ENCODE peak calls at places on chromosomes 16 and 17, in six cellular contexts. V, J, B, F, A and R are unnamed samples.

GRCh38 chr16:27720731-27721547 is 171.0 kb downstream of the KATNIP start:
- DNase-seq in V (no peak), J (no peak), B (no peak), F (peak), A (peak), R (no peak)

GRCh38 chr17:76735006-76735405 is 2.1 kb downstream of the SRSF2 start:
- DNase-seq in V (no peak), J (peak), B (no peak), F (no peak), A (peak), R (peak)

GRCh38 chr17:57296231-57296630 is 39.9 kb downstream of the MSI2 start:
- DNase-seq in V (no peak), J (no peak), B (no peak), F (no peak), A (no peak), R (no peak)

GRCh38 chr16:81457326-81458133 is 12.9 kb downstream of the CMIP start:
- DNase-seq in V (no peak), J (peak), B (peak), F (no peak), A (no peak), R (peak)

GRCh38 chr17:74603746-74604145 is 11.7 kb upstream of the CD300LD start:
- DNase-seq in V (no peak), J (no peak), B (no peak), F (no peak), A (no peak), R (no peak)

GRCh38 chr17:1041746-1042145 is 44.8 kb downstream of the TIMM22 start:
- DNase-seq in V (no peak), J (no peak), B (no peak), F (no peak), A (no peak), R (no peak)

GRCh38 chr16:10868089-10868488 is 8.9 kb upstream of the CIITA start:
- DNase-seq in V (no peak), J (no peak), B (no peak), F (peak), A (no peak), R (no peak)

GRCh38 chr17:7213895-7214299 is 5.7 kb downstream of the DLG4 start:
- DNase-seq in V (peak), J (peak), B (no peak), F (no peak), A (peak), R (peak)

GRCh38 chr17:7560172-7561027 is 1.3 kb upstream of the SENP3 start:
- DNase-seq in V (peak), J (peak), B (no peak), F (peak), A (peak), R (peak)

GRCh38 chr16:85524365-85524629 is 88.8 kb upstream of the GSE1 start:
- DNase-seq in V (no peak), J (no peak), B (no peak), F (no peak), A (no peak), R (no peak)

GRCh38 chr16:48539485-48540221 is 70.3 kb downstream of the N4BP1 start:
- DNase-seq in V (no peak), J (no peak), B (no peak), F (no peak), A (no peak), R (no peak)

GRCh38 chr17:72413077-72414031 is 292.5 kb downstream of the SOX9 start:
- DNase-seq in V (peak), J (no peak), B (no peak), F (no peak), A (no peak), R (no peak)

GRCh38 chr17:47305302-47305923 is 18.3 kb upstream of the EFCAB13 start:
- DNase-seq in V (no peak), J (peak), B (peak), F (no peak), A (no peak), R (peak)

GRCh38 chr16:66677179-66677578 is 19.4 kb downstream of the CMTM4 start:
- DNase-seq in V (no peak), J (no peak), B (no peak), F (no peak), A (no peak), R (no peak)

GRCh38 chr17:43917348-43918025 is 10.2 kb upstream of the MPP2 start:
- DNase-seq in V (peak), J (peak), B (no peak), F (peak), A (peak), R (peak)

GRCh38 chr17:72219136-72219823 is 98.5 kb downstream of the SOX9 start:
- DNase-seq in V (no peak), J (no peak), B (no peak), F (no peak), A (no peak), R (no peak)

GRCh38 chr17:35432176-35433074 is at the start of gene SLFN12:
- DNase-seq in V (peak), J (peak), B (peak), F (no peak), A (peak), R (peak)

GRCh38 chr17:57985675-57985974 is 2.4 kb downstream of the VEZF1 start:
- DNase-seq in V (no peak), J (peak), B (no peak), F (no peak), A (no peak), R (peak)

GRCh38 chr16:84820771-84821170 is 986 bp downstream of the CRISPLD2 start:
- DNase-seq in V (no peak), J (peak), B (no peak), F (no peak), A (no peak), R (no peak)

DNA sequence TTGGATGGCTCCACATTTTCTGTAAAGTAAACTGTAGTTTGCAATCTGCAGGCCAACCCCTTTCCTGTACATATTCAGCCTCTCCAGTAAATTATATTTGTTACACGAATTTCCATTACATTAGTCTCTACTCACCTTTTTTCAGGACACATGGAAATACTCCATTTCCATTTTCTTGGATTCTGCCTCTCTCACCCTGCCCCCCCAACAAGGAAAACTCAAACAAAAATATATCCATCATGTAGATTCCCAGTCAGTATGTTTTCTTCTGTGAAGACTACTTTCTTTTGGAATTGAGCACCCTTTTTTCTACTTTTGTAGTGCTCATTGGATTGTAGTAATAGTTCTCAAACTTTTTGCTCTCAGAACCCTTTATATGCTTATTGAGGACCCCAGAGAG is 2.9 kb downstream of the PPM1D start:
- DNase-seq in V (no peak), J (no peak), B (no peak), F (no peak), A (no peak), R (no peak)
- H3K4me3 ChIP-seq in V (peak), J (peak), B (peak), F (peak), A (peak), R (peak)

DNA sequence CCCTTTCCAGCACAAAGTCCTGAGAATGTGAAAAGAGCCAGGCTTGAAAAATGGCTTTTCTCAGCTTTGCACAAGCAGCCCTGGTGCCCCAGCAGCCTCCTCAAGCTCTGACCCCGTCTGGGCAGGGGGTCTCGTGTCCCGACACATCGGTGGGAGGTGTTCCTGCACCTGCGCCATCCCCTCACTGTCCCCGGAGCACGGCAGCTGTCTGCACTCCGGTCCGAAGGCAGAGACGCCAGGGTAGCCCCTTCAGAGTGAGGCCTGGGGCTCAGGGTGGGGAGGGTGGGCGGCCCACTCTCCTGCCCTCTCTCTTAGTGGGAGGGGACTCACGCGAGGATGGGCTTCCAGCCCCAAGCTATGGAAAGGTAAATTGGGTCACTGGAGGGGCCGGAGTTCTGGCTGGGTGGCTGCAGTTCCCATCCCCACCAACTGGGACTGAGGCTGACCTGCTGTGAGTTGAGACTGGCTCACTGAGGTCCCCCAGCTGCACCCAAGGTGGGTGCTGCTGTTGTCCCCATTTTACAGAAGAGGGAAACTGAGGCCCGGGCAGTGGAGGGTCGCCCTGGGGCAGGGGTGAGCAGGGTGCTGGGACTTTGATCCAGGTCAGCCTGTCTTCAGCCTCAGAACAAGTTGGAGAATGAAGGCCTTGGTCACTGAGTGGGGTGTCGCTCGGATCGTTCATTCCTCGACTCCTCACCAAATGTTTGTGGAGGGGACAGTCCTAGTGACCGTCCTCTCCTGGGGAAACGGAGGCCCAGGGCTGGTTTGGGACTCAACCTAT is 2.3 kb upstream of the BAIAP3 start:
- DNase-seq in V (no peak), J (no peak), B (no peak), F (no peak), A (no peak), R (no peak)
- TF ChIP-seq CTCF in V (no peak), J (no peak), B (no peak), F (no peak), A (no peak), R (no peak)

GRCh38 chr17:81166033-81166472 is at the start of gene AATK:
- DNase-seq in V (no peak), J (no peak), B (no peak), F (no peak), A (no peak), R (no peak)
- H3K4me3 ChIP-seq in V (peak), J (no peak), B (no peak), F (peak), A (no peak), R (no peak)

GRCh38 chr17:41455236-41455635 is 11.9 kb downstream of the KRT32 start:
- DNase-seq in V (no peak), J (no peak), B (no peak), F (no peak), A (no peak), R (no peak)

GRCh38 chr17:41457656-41458055 is 9.5 kb downstream of the KRT32 start:
- DNase-seq in V (no peak), J (no peak), B (no peak), F (no peak), A (no peak), R (no peak)

GRCh38 chr17:41452276-41452675 is 11.5 kb upstream of the KRT38 start:
- DNase-seq in V (no peak), J (no peak), B (no peak), F (no peak), A (no peak), R (no peak)

GRCh38 chr17:41453069-41453468 is 12.3 kb upstream of the KRT38 start:
- DNase-seq in V (no peak), J (no peak), B (no peak), F (no peak), A (no peak), R (no peak)

GRCh38 chr17:41456206-41456605 is 11.0 kb downstream of the KRT32 start:
- DNase-seq in V (no peak), J (peak), B (no peak), F (no peak), A (no peak), R (no peak)
- TF ChIP-seq CTCF in V (no peak), J (no peak), B (peak), F (no peak), A (no peak), R (no peak)

DNA sequence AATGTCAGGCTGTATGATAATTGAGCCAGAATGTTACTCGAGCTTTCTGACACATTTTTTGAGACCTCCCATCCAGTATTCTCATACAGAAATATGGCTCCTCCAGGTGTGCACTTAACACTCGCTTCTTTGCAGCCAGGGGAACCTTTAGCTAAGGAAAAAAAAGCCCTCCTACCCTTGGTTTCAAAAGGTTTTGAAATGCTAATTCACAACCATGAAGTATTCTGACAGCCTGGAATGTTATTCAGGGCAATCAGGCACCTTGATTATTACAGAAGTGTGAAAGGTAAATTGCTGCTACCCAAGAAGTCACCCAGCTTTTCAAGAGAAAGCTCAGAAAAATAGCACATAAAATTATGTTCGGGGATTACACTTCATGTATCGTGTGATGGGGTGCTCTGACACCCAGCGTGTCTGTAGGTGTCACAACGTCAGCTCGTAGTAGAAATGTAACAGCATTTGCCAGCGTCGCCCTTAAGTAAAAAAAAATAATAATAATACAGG is 41.1 kb downstream of the NTN1 start:
- DNase-seq in V (no peak), J (no peak), B (no peak), F (no peak), A (no peak), R (no peak)
- H3K4me3 ChIP-seq in V (no peak), J (no peak), B (no peak), F (no peak), A (no peak), R (no peak)

DNA sequence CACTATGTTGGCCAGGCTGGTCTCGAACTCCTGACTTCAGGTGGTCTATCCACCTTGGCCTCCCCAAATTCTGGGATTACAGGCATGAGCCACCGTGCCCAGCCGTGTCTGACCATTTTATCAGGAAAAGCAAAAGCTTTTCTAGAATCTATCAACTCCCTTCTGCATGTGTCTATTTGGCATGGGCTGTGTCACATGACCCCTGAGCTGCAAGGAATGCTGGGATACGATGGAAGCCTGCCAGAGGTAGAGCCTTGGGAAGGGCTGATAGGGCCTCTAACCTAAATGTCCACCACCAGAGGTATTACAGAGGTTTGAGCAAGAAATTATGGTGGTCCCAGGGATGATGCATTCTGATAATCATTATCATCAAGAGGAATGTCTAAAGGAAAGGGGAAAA is 616.2 kb downstream of the WWOX start:
- DNase-seq in V (no peak), J (no peak), B (no peak), F (no peak), A (no peak), R (no peak)
- TF ChIP-seq CTCF in V (no peak), J (no peak), B (no peak), F (no peak), A (no peak), R (no peak)

GRCh38 chr16:12802661-12803060 is 1.0 kb downstream of the CPPED1 start:
- DNase-seq in V (no peak), J (no peak), B (no peak), F (no peak), A (no peak), R (no peak)

GRCh38 chr16:12802048-12802447 is 1.6 kb downstream of the CPPED1 start:
- DNase-seq in V (no peak), J (no peak), B (no peak), F (no peak), A (no peak), R (no peak)

GRCh38 chr16:12803203-12804093 is at the start of gene CPPED1:
- DNase-seq in V (peak), J (peak), B (peak), F (peak), A (peak), R (peak)

GRCh38 chr16:12800751-12801308 is 2.9 kb downstream of the CPPED1 start:
- DNase-seq in V (no peak), J (no peak), B (no peak), F (no peak), A (no peak), R (no peak)

GRCh38 chr16:12801511-12802042 is 2.1 kb downstream of the CPPED1 start:
- DNase-seq in V (no peak), J (peak), B (peak), F (no peak), A (peak), R (peak)
- H3K4me3 ChIP-seq in V (no peak), J (peak), B (peak), F (no peak), A (peak), R (no peak)

DNA sequence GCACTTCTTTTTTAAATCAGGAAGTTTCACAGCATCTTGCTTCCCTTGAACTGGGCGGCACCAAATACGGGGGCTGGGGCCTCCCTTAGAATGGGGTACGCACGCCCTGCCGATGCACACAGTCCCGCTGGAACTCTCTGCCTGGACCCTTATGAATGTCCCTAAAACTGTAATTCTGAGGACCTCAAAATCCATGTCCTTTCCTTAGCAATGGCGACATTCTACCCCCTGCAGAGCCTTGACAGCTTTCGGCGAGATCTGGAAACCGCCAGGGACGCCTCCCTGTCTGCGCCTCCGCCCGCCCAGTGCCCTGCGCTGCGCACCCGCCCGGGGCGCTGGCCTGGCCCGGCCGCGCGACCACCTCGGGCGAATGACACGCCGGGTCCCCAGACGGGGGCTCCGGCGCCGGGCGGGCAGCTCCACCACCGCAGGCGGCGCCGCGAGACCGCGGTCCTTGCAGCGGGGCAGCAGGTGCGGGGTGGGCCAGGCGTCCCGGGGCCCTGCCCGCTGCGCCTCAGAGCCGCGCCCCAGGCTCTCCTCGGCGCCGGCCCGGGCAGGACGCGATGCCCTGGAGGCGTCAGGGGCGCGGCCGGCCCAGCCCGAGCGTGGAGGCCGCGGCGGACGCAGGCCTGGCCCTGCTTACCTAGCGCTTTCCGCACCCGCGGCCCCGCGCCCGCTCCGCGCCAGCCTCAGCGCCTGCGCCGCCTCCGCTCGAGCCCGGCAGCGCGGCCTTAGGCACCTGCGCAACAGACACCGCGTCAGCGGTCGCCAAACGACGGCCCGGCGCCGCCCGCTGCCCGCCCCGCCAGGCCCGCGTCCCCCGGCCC is 548 bp downstream of the HAGH start:
- DNase-seq in V (peak), J (peak), B (no peak), F (peak), A (peak), R (no peak)
- TF ChIP-seq CTCF in V (no peak), J (no peak), B (no peak), F (no peak), A (peak), R (no peak)

GRCh38 chr17:79666111-79666510 is 55.3 kb upstream of the RBFOX3 start:
- DNase-seq in V (no peak), J (no peak), B (no peak), F (peak), A (no peak), R (no peak)

GRCh38 chr17:79667746-79668145 is 56.9 kb upstream of the RBFOX3 start:
- DNase-seq in V (no peak), J (no peak), B (no peak), F (peak), A (no peak), R (no peak)

GRCh38 chr17:79668344-79669250 is 57.7 kb upstream of the RBFOX3 start:
- DNase-seq in V (no peak), J (no peak), B (no peak), F (peak), A (no peak), R (no peak)

GRCh38 chr17:79667121-79667715 is 56.4 kb upstream of the RBFOX3 start:
- DNase-seq in V (no peak), J (no peak), B (no peak), F (peak), A (no peak), R (no peak)

DNA sequence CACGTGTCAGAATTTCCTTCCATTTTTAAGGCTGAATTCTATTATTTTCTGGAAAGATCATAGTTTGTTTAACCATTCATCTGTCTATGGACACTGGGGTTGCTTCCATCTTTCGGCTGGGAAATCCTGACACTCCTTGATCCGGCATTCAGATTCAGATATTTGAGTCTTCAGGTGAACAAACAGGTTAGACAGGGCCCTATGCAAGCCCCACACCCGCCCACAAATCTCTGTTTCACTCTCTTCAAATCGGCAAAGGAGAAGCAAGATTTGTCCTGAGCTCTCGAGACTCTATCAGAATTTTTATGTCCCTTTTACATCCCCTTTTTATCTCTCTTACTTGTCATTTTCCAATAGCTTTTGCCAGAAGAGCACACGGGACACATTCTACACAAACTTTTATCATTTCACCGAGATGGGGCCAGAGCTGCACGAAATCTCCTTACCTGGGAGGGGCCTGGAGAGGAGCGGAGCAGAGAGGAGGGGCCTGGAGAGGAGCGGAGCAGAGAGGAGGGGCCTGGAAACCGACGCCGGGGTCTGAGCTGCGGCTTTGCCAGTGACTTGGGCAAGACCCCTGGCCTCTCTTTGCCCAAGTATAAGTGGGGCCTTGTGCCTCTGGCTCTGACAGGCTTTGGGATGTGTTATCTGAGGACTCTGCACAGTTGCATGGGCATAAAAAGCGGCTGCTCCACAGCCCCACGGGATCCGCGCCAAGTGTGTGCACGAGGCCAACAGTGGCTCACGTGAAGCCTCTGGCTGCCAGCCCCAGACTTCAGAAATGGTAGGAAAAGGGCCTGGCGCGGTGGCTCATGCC is 54.3 kb upstream of the RBFOX3 start:
- DNase-seq in V (peak), J (peak), B (no peak), F (peak), A (no peak), R (no peak)
- H3K4me3 ChIP-seq in V (peak), J (no peak), B (no peak), F (peak), A (no peak), R (no peak)